ENCODE peak calls at places on chromosomes 13 and 19, in nine cellular contexts. U is CD8-positive, alpha-beta memory T cell; C is mesendoderm; D is CD4-positive, alpha-beta memory T cell; L is left ventricle myocardium inferior; M is ovary; Y is heart right ventricle; S is uterus; K is lower lobe of right lung. F is an unnamed sample.

GRCh38 chr19:7792286-7792685 is 29.2 kb downstream of the CLEC4M start:
- DNase-seq in M (no peak), L (no peak), K (no peak), Y (no peak), U (no peak), D (no peak), S (no peak), C (no peak), F (no peak)

GRCh38 chr13:79423801-79424642 is 18.0 kb upstream of the RBM26 start:
- DNase-seq in K (no peak), M (no peak), D (peak; percentile 43), S (no peak), U (no peak), L (no peak), C (peak; percentile 47), Y (no peak), F (peak; percentile 82)

GRCh38 chr13:99085139-99085845 is 107.4 kb upstream of the DOCK9 start:
- DNase-seq in C (peak; percentile 40), S (no peak), L (no peak), K (no peak), U (no peak), M (no peak), Y (no peak), D (peak; percentile 33), F (no peak)

GRCh38 chr19:23145617-23146415 is 29.0 kb downstream of the ZNF730 start:
- DNase-seq in D (no peak), Y (no peak), M (no peak), K (no peak), U (no peak), L (no peak), C (peak; percentile 8), S (no peak), F (no peak)

GRCh38 chr13:107864543-107865460 is 350.5 kb downstream of the LIG4 start:
- DNase-seq in M (no peak), L (no peak), Y (no peak), S (no peak), K (no peak), U (no peak), C (peak; percentile 78), D (no peak), F (peak; percentile 88)

GRCh38 chr13:108927615-108928014 is 298.2 kb downstream of the MYO16 start:
- DNase-seq in M (no peak), K (no peak), C (no peak), U (no peak), L (no peak), S (no peak), D (no peak), Y (no peak), F (no peak)

GRCh38 chr19:3723883-3724282 is 15.7 kb downstream of the TJP3 start:
- DNase-seq in U (no peak), K (no peak), M (no peak), L (no peak), C (no peak), D (no peak), S (no peak), Y (no peak), F (no peak)

GRCh38 chr13:44637581-44637980 is 61.5 kb upstream of the TSC22D1 start:
- DNase-seq in Y (no peak), U (no peak), K (no peak), S (no peak), D (no peak), M (no peak), C (no peak), L (no peak), F (no peak)

GRCh38 chr19:19866599-19867248 is 1.0 kb downstream of the ZNF253 start:
- DNase-seq in K (no peak), Y (no peak), U (peak; percentile 63), L (no peak), M (peak; percentile 43), D (no peak), S (no peak), C (peak; percentile 95), F (peak; percentile 27)

GRCh38 chr13:53341144-53341510 is 312.5 kb downstream of the OLFM4 start:
- DNase-seq in S (no peak), K (no peak), L (no peak), D (no peak), M (no peak), Y (no peak), U (no peak), C (peak; percentile 78), F (no peak)

GRCh38 chr19:55383279-55383788 is 758 bp downstream of the TMEM238 start:
- DNase-seq in L (no peak), C (no peak), S (no peak), M (no peak), D (no peak), K (no peak), U (no peak), Y (no peak), F (no peak)

GRCh38 chr19:12836529-12836863 is 1.8 kb upstream of the MAST1 start:
- DNase-seq in M (no peak), L (no peak), C (no peak), Y (no peak), S (no peak), D (no peak), U (no peak), K (no peak), F (no peak)

GRCh38 chr19:12834418-12834943 is at the start of gene RTBDN:
- DNase-seq in Y (no peak), C (peak; percentile 56), K (no peak), L (no peak), U (no peak), S (no peak), D (no peak), M (no peak), F (no peak)

GRCh38 chr19:12833747-12834417 is 497 bp downstream of the RTBDN start:
- DNase-seq in U (peak; percentile 60), M (no peak), D (no peak), K (no peak), C (peak; percentile 62), S (no peak), L (no peak), Y (peak; percentile 22), F (peak; percentile 53)

GRCh38 chr19:12833418-12833746 is 997 bp downstream of the RTBDN start:
- DNase-seq in Y (no peak), U (no peak), M (no peak), K (no peak), C (no peak), L (no peak), D (no peak), S (no peak), F (no peak)

DNA sequence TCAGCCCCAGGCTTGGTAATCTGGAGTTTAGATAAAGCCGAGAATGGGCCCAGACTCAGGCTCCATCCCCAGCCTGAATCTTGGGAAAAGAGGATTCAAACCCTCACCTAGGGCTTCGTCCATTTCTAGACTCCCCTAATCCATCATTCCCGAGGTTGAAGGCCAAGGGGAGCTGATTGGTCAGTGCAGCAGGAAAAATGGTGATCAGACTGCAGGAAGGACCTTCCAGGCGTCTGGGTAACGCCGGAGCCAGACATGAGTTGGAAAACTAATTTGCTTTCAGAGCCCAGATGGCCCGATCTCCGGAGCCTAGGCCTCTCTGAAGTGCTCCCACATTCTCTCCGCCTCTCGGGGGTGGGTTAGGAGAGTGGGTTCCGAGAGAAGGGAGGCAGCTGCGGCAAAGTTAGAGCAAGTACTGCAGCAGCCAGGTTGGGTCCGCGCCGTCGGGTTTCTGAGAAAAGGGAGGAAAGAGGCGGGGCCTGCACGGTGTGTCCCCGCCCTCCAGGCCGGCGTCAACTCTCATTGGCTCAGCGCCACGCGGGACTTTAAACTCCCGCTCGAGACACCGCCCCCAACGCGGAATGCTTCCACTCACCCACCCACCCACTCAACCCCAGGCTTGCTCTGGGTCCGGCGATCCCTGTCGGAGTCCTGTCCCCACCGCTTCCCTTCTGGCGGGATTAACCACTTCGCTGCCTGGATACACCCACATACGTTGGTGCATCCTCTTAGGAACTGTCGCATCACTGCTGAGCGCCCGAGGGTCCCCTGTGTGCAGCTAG is 788 bp upstream of the RTBDN start:
- DNase-seq in K (peak; percentile 57), L (no peak), Y (peak; percentile 19), U (no peak), D (no peak), C (peak; percentile 52), S (no peak), M (peak; percentile 50), F (peak; percentile 42)
- H3K27me3 ChIP-seq in K (peaks cover 90% of the 10 kb centered on the region), L (peaks cover 100% of the 10 kb centered on the region), Y (peaks cover 95% of the 10 kb centered on the region), U (peaks cover 76% of the 10 kb centered on the region), D (peaks cover 72% of the 10 kb centered on the region), C (no peaks in the 10 kb centered on the region), S (peaks cover 55% of the 10 kb centered on the region), M (peaks cover 17% of the 10 kb centered on the region), F (peaks cover 79% of the 10 kb centered on the region)

DNA sequence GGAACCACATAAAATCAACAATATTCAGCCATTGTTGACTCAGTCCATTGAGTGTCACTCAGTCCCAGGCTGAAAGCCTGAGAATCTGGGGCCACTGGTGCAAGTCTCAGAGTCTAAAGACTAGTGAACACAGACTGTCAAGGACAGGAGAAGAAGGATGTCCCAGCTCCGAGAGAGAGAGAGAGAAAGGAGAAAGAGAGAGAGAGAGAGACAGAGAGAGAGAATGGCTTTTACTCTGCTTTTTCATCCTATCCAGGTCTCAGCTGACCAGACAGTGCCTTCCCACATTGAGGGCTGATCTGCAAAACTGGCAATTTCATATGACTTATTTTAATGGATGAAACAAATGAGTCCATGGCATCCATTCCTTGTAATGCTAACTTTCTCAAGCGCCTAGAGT is 984.1 kb downstream of the UQCRFS1 start:
- DNase-seq in S (no peak), K (no peak), Y (no peak), C (no peak), M (no peak), U (no peak), L (no peak), D (no peak), F (no peak)
- H3K4me1 ChIP-seq in S (no peaks in the 10 kb centered on the region), K (no peaks in the 10 kb centered on the region), Y (no peaks in the 10 kb centered on the region), C (no peaks in the 10 kb centered on the region), M (no peaks in the 10 kb centered on the region), U (no peaks in the 10 kb centered on the region), L (no peaks in the 10 kb centered on the region), D (no peaks in the 10 kb centered on the region), F (no peaks in the 10 kb centered on the region)

DNA sequence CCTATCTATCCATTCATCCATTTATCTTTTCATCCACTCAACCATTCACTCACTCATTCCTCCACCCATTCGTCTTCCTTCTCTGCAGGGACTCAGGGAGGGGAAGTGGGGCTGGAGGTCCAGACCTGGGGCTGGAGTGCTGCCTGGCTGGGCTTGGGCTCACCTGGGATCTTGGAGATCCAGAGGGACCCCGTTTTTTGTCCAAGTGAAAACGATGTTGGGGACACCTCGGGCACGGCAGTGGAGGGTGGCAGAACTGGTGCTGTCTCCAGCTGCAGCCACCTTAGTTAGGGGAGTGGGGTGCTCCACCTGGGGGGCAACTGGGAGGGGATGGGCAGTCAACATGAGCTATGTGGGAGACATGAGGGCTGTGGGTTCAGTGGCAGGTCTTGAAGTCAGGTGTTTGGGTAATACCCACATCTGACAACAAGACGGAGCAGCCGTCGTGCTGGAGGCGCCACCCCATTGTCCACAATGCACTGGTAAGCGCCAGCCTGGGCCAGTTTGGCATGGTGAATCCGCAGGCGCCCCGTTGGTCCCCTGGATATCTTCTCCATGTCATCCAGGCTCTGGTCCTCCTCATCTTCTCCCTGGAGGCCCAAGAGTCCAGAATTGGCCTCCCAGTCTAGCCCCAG is 10.2 kb downstream of the NPHS1 start:
- DNase-seq in L (no peak), Y (no peak), K (no peak), C (no peak), M (no peak), D (no peak), S (no peak), U (no peak), F (no peak)
- H3K27me3 ChIP-seq in L (peaks cover 87% of the 10 kb centered on the region), Y (peaks cover 57% of the 10 kb centered on the region), K (peaks cover 43% of the 10 kb centered on the region), C (peaks cover 19% of the 10 kb centered on the region), M (no peaks in the 10 kb centered on the region), D (peaks cover 33% of the 10 kb centered on the region), S (peaks cover 16% of the 10 kb centered on the region), U (peaks cover 27% of the 10 kb centered on the region), F (peaks cover 52% of the 10 kb centered on the region)

GRCh38 chr13:51576754-51577153 is 7.5 kb upstream of the WDFY2 start:
- DNase-seq in Y (no peak), K (no peak), C (no peak), L (no peak), M (no peak), S (no peak), D (no peak), U (no peak), F (no peak)
- H3K4me1 ChIP-seq in Y (no peaks in the 10 kb centered on the region), K (no peaks in the 10 kb centered on the region), C (no peaks in the 10 kb centered on the region), L (no peaks in the 10 kb centered on the region), M (no peaks in the 10 kb centered on the region), S (no peaks in the 10 kb centered on the region), D (no peaks in the 10 kb centered on the region), U (no peaks in the 10 kb centered on the region), F (peaks cover 4% of the 10 kb centered on the region)